ENCODE peak calls at places on chromosomes 1 and 21, in nine cellular contexts. One of them, this sample, is unnamed.

GRCh38 chr1:35923841-35924240 is 7.1 kb upstream of the AGO3 start:
- DNase-seq in T-helper 1 cell: no peak
- DNase-seq in AG04449: no peak
- DNase-seq in stimulated activated CD8-positive, alpha-beta memory T cell treated with anti-CD3 and anti-CD28 coated beads, Interleukin-2, amount 100 ng/mL, for 1 hour: no peak
- DNase-seq in body of pancreas: no peak
- DNase-seq in activated T-helper 1 cell treated with anti-CD3 and anti-CD28 coated beads, Interleukin-12 subunit alpha, Interleukin-12 subunit beta, Interleukin-2, Interleukin-4 antibody, amounts not matched to agents 30 ng/mL and 10 ng/mL and 1 ng/mL, durations not matched to agents 14 hours and 24 hours and 36 hours: no peak
- DNase-seq in breast epithelium: no peak
- DNase-seq in CD4-positive, CD25-positive, alpha-beta regulatory T cell: no peak
- DNase-seq in neural crest cell: no peak
- DNase-seq in this sample: no peak

GRCh38 chr21:37220433-37220980 is 46.6 kb downstream of the VPS26C start:
- DNase-seq in T-helper 1 cell: no peak
- DNase-seq in AG04449: no peak
- DNase-seq in stimulated activated CD8-positive, alpha-beta memory T cell treated with anti-CD3 and anti-CD28 coated beads, Interleukin-2, amount 100 ng/mL, for 1 hour: no peak
- DNase-seq in body of pancreas: peak
- DNase-seq in activated T-helper 1 cell treated with anti-CD3 and anti-CD28 coated beads, Interleukin-12 subunit alpha, Interleukin-12 subunit beta, Interleukin-2, Interleukin-4 antibody, amounts not matched to agents 30 ng/mL and 10 ng/mL and 1 ng/mL, durations not matched to agents 14 hours and 24 hours and 36 hours: peak
- DNase-seq in breast epithelium: no peak
- DNase-seq in CD4-positive, CD25-positive, alpha-beta regulatory T cell: peak
- DNase-seq in neural crest cell: no peak
- DNase-seq in this sample: no peak

GRCh38 chr1:206048582-206048981 is 4.4 kb upstream of the RHEX start:
- DNase-seq in T-helper 1 cell: no peak
- DNase-seq in AG04449: no peak
- DNase-seq in stimulated activated CD8-positive, alpha-beta memory T cell treated with anti-CD3 and anti-CD28 coated beads, Interleukin-2, amount 100 ng/mL, for 1 hour: no peak
- DNase-seq in body of pancreas: peak
- DNase-seq in activated T-helper 1 cell treated with anti-CD3 and anti-CD28 coated beads, Interleukin-12 subunit alpha, Interleukin-12 subunit beta, Interleukin-2, Interleukin-4 antibody, amounts not matched to agents 30 ng/mL and 10 ng/mL and 1 ng/mL, durations not matched to agents 14 hours and 24 hours and 36 hours: no peak
- DNase-seq in breast epithelium: no peak
- DNase-seq in CD4-positive, CD25-positive, alpha-beta regulatory T cell: no peak
- DNase-seq in neural crest cell: no peak
- DNase-seq in this sample: no peak

GRCh38 chr1:31980835-31981782 is 32.6 kb upstream of the KHDRBS1 start:
- DNase-seq in T-helper 1 cell: no peak
- DNase-seq in AG04449: no peak
- DNase-seq in stimulated activated CD8-positive, alpha-beta memory T cell treated with anti-CD3 and anti-CD28 coated beads, Interleukin-2, amount 100 ng/mL, for 1 hour: no peak
- DNase-seq in body of pancreas: no peak
- DNase-seq in activated T-helper 1 cell treated with anti-CD3 and anti-CD28 coated beads, Interleukin-12 subunit alpha, Interleukin-12 subunit beta, Interleukin-2, Interleukin-4 antibody, amounts not matched to agents 30 ng/mL and 10 ng/mL and 1 ng/mL, durations not matched to agents 14 hours and 24 hours and 36 hours: no peak
- DNase-seq in breast epithelium: no peak
- DNase-seq in CD4-positive, CD25-positive, alpha-beta regulatory T cell: no peak
- DNase-seq in neural crest cell: no peak
- DNase-seq in this sample: no peak

GRCh38 chr1:155472491-155472890 is 90.1 kb downstream of the ASH1L start:
- DNase-seq in T-helper 1 cell: no peak
- DNase-seq in AG04449: no peak
- DNase-seq in stimulated activated CD8-positive, alpha-beta memory T cell treated with anti-CD3 and anti-CD28 coated beads, Interleukin-2, amount 100 ng/mL, for 1 hour: no peak
- DNase-seq in body of pancreas: no peak
- DNase-seq in activated T-helper 1 cell treated with anti-CD3 and anti-CD28 coated beads, Interleukin-12 subunit alpha, Interleukin-12 subunit beta, Interleukin-2, Interleukin-4 antibody, amounts not matched to agents 30 ng/mL and 10 ng/mL and 1 ng/mL, durations not matched to agents 14 hours and 24 hours and 36 hours: no peak
- DNase-seq in breast epithelium: no peak
- DNase-seq in CD4-positive, CD25-positive, alpha-beta regulatory T cell: no peak
- DNase-seq in neural crest cell: no peak
- DNase-seq in this sample: no peak

GRCh38 chr1:94736073-94736472 is 84.1 kb upstream of the SLC44A3 start:
- DNase-seq in T-helper 1 cell: no peak
- DNase-seq in AG04449: no peak
- DNase-seq in stimulated activated CD8-positive, alpha-beta memory T cell treated with anti-CD3 and anti-CD28 coated beads, Interleukin-2, amount 100 ng/mL, for 1 hour: no peak
- DNase-seq in body of pancreas: no peak
- DNase-seq in activated T-helper 1 cell treated with anti-CD3 and anti-CD28 coated beads, Interleukin-12 subunit alpha, Interleukin-12 subunit beta, Interleukin-2, Interleukin-4 antibody, amounts not matched to agents 30 ng/mL and 10 ng/mL and 1 ng/mL, durations not matched to agents 14 hours and 24 hours and 36 hours: no peak
- DNase-seq in breast epithelium: no peak
- DNase-seq in CD4-positive, CD25-positive, alpha-beta regulatory T cell: no peak
- DNase-seq in neural crest cell: no peak
- DNase-seq in this sample: no peak

GRCh38 chr1:103110701-103111100 is 2.4 kb upstream of the COL11A1 start:
- DNase-seq in T-helper 1 cell: no peak
- DNase-seq in AG04449: no peak
- DNase-seq in stimulated activated CD8-positive, alpha-beta memory T cell treated with anti-CD3 and anti-CD28 coated beads, Interleukin-2, amount 100 ng/mL, for 1 hour: no peak
- DNase-seq in body of pancreas: no peak
- DNase-seq in activated T-helper 1 cell treated with anti-CD3 and anti-CD28 coated beads, Interleukin-12 subunit alpha, Interleukin-12 subunit beta, Interleukin-2, Interleukin-4 antibody, amounts not matched to agents 30 ng/mL and 10 ng/mL and 1 ng/mL, durations not matched to agents 14 hours and 24 hours and 36 hours: no peak
- DNase-seq in breast epithelium: no peak
- DNase-seq in CD4-positive, CD25-positive, alpha-beta regulatory T cell: no peak
- DNase-seq in neural crest cell: no peak
- DNase-seq in this sample: no peak

GRCh38 chr1:109801791-109802135 is 38.0 kb upstream of the EPS8L3 start:
- DNase-seq in T-helper 1 cell: no peak
- DNase-seq in AG04449: no peak
- DNase-seq in stimulated activated CD8-positive, alpha-beta memory T cell treated with anti-CD3 and anti-CD28 coated beads, Interleukin-2, amount 100 ng/mL, for 1 hour: no peak
- DNase-seq in body of pancreas: no peak
- DNase-seq in activated T-helper 1 cell treated with anti-CD3 and anti-CD28 coated beads, Interleukin-12 subunit alpha, Interleukin-12 subunit beta, Interleukin-2, Interleukin-4 antibody, amounts not matched to agents 30 ng/mL and 10 ng/mL and 1 ng/mL, durations not matched to agents 14 hours and 24 hours and 36 hours: no peak
- DNase-seq in breast epithelium: peak
- DNase-seq in CD4-positive, CD25-positive, alpha-beta regulatory T cell: no peak
- DNase-seq in neural crest cell: no peak
- DNase-seq in this sample: no peak

GRCh38 chr1:68320349-68320748 is 88.0 kb upstream of the WLS start:
- DNase-seq in T-helper 1 cell: no peak
- DNase-seq in AG04449: no peak
- DNase-seq in stimulated activated CD8-positive, alpha-beta memory T cell treated with anti-CD3 and anti-CD28 coated beads, Interleukin-2, amount 100 ng/mL, for 1 hour: no peak
- DNase-seq in body of pancreas: no peak
- DNase-seq in activated T-helper 1 cell treated with anti-CD3 and anti-CD28 coated beads, Interleukin-12 subunit alpha, Interleukin-12 subunit beta, Interleukin-2, Interleukin-4 antibody, amounts not matched to agents 30 ng/mL and 10 ng/mL and 1 ng/mL, durations not matched to agents 14 hours and 24 hours and 36 hours: no peak
- DNase-seq in breast epithelium: no peak
- DNase-seq in CD4-positive, CD25-positive, alpha-beta regulatory T cell: no peak
- DNase-seq in neural crest cell: no peak
- DNase-seq in this sample: no peak

GRCh38 chr1:235943581-235944114 is 76.9 kb upstream of the LYST start:
- DNase-seq in T-helper 1 cell: no peak
- DNase-seq in AG04449: peak
- DNase-seq in stimulated activated CD8-positive, alpha-beta memory T cell treated with anti-CD3 and anti-CD28 coated beads, Interleukin-2, amount 100 ng/mL, for 1 hour: no peak
- DNase-seq in body of pancreas: no peak
- DNase-seq in activated T-helper 1 cell treated with anti-CD3 and anti-CD28 coated beads, Interleukin-12 subunit alpha, Interleukin-12 subunit beta, Interleukin-2, Interleukin-4 antibody, amounts not matched to agents 30 ng/mL and 10 ng/mL and 1 ng/mL, durations not matched to agents 14 hours and 24 hours and 36 hours: no peak
- DNase-seq in breast epithelium: no peak
- DNase-seq in CD4-positive, CD25-positive, alpha-beta regulatory T cell: no peak
- DNase-seq in neural crest cell: no peak
- DNase-seq in this sample: no peak

GRCh38 chr1:156895408-156895874 is 1.9 kb downstream of the PEAR1 start:
- DNase-seq in T-helper 1 cell: no peak
- DNase-seq in AG04449: no peak
- DNase-seq in stimulated activated CD8-positive, alpha-beta memory T cell treated with anti-CD3 and anti-CD28 coated beads, Interleukin-2, amount 100 ng/mL, for 1 hour: no peak
- DNase-seq in body of pancreas: no peak
- DNase-seq in activated T-helper 1 cell treated with anti-CD3 and anti-CD28 coated beads, Interleukin-12 subunit alpha, Interleukin-12 subunit beta, Interleukin-2, Interleukin-4 antibody, amounts not matched to agents 30 ng/mL and 10 ng/mL and 1 ng/mL, durations not matched to agents 14 hours and 24 hours and 36 hours: no peak
- DNase-seq in breast epithelium: no peak
- DNase-seq in CD4-positive, CD25-positive, alpha-beta regulatory T cell: no peak
- DNase-seq in neural crest cell: no peak
- DNase-seq in this sample: no peak

GRCh38 chr1:168263130-168263529 is 17.5 kb upstream of the TBX19 start:
- DNase-seq in T-helper 1 cell: no peak
- DNase-seq in AG04449: no peak
- DNase-seq in stimulated activated CD8-positive, alpha-beta memory T cell treated with anti-CD3 and anti-CD28 coated beads, Interleukin-2, amount 100 ng/mL, for 1 hour: no peak
- DNase-seq in body of pancreas: no peak
- DNase-seq in activated T-helper 1 cell treated with anti-CD3 and anti-CD28 coated beads, Interleukin-12 subunit alpha, Interleukin-12 subunit beta, Interleukin-2, Interleukin-4 antibody, amounts not matched to agents 30 ng/mL and 10 ng/mL and 1 ng/mL, durations not matched to agents 14 hours and 24 hours and 36 hours: no peak
- DNase-seq in breast epithelium: no peak
- DNase-seq in CD4-positive, CD25-positive, alpha-beta regulatory T cell: no peak
- DNase-seq in neural crest cell: no peak
- DNase-seq in this sample: no peak

GRCh38 chr1:222009105-222009730 is 267.3 kb upstream of the DUSP10 start:
- DNase-seq in T-helper 1 cell: no peak
- DNase-seq in AG04449: no peak
- DNase-seq in stimulated activated CD8-positive, alpha-beta memory T cell treated with anti-CD3 and anti-CD28 coated beads, Interleukin-2, amount 100 ng/mL, for 1 hour: no peak
- DNase-seq in body of pancreas: peak
- DNase-seq in activated T-helper 1 cell treated with anti-CD3 and anti-CD28 coated beads, Interleukin-12 subunit alpha, Interleukin-12 subunit beta, Interleukin-2, Interleukin-4 antibody, amounts not matched to agents 30 ng/mL and 10 ng/mL and 1 ng/mL, durations not matched to agents 14 hours and 24 hours and 36 hours: peak
- DNase-seq in breast epithelium: no peak
- DNase-seq in CD4-positive, CD25-positive, alpha-beta regulatory T cell: peak
- DNase-seq in neural crest cell: no peak
- DNase-seq in this sample: no peak

GRCh38 chr1:58165073-58165472 is 381.5 kb downstream of the OMA1 start:
- DNase-seq in T-helper 1 cell: no peak
- DNase-seq in AG04449: no peak
- DNase-seq in stimulated activated CD8-positive, alpha-beta memory T cell treated with anti-CD3 and anti-CD28 coated beads, Interleukin-2, amount 100 ng/mL, for 1 hour: no peak
- DNase-seq in body of pancreas: no peak
- DNase-seq in activated T-helper 1 cell treated with anti-CD3 and anti-CD28 coated beads, Interleukin-12 subunit alpha, Interleukin-12 subunit beta, Interleukin-2, Interleukin-4 antibody, amounts not matched to agents 30 ng/mL and 10 ng/mL and 1 ng/mL, durations not matched to agents 14 hours and 24 hours and 36 hours: no peak
- DNase-seq in breast epithelium: no peak
- DNase-seq in CD4-positive, CD25-positive, alpha-beta regulatory T cell: no peak
- DNase-seq in neural crest cell: no peak
- DNase-seq in this sample: no peak

GRCh38 chr1:117598489-117598888 is 7.4 kb upstream of the TENT5C start:
- DNase-seq in T-helper 1 cell: no peak
- DNase-seq in AG04449: no peak
- DNase-seq in stimulated activated CD8-positive, alpha-beta memory T cell treated with anti-CD3 and anti-CD28 coated beads, Interleukin-2, amount 100 ng/mL, for 1 hour: no peak
- DNase-seq in body of pancreas: no peak
- DNase-seq in activated T-helper 1 cell treated with anti-CD3 and anti-CD28 coated beads, Interleukin-12 subunit alpha, Interleukin-12 subunit beta, Interleukin-2, Interleukin-4 antibody, amounts not matched to agents 30 ng/mL and 10 ng/mL and 1 ng/mL, durations not matched to agents 14 hours and 24 hours and 36 hours: no peak
- DNase-seq in breast epithelium: no peak
- DNase-seq in CD4-positive, CD25-positive, alpha-beta regulatory T cell: no peak
- DNase-seq in neural crest cell: no peak
- DNase-seq in this sample: no peak

GRCh38 chr1:236020359-236021000 is 44.4 kb downstream of the NID1 start:
- DNase-seq in T-helper 1 cell: no peak
- DNase-seq in AG04449: no peak
- DNase-seq in stimulated activated CD8-positive, alpha-beta memory T cell treated with anti-CD3 and anti-CD28 coated beads, Interleukin-2, amount 100 ng/mL, for 1 hour: no peak
- DNase-seq in body of pancreas: no peak
- DNase-seq in activated T-helper 1 cell treated with anti-CD3 and anti-CD28 coated beads, Interleukin-12 subunit alpha, Interleukin-12 subunit beta, Interleukin-2, Interleukin-4 antibody, amounts not matched to agents 30 ng/mL and 10 ng/mL and 1 ng/mL, durations not matched to agents 14 hours and 24 hours and 36 hours: no peak
- DNase-seq in breast epithelium: no peak
- DNase-seq in CD4-positive, CD25-positive, alpha-beta regulatory T cell: no peak
- DNase-seq in neural crest cell: no peak
- DNase-seq in this sample: no peak

GRCh38 chr1:59100975-59101374 is 195.9 kb upstream of the FGGY start:
- DNase-seq in T-helper 1 cell: no peak
- DNase-seq in AG04449: peak
- DNase-seq in stimulated activated CD8-positive, alpha-beta memory T cell treated with anti-CD3 and anti-CD28 coated beads, Interleukin-2, amount 100 ng/mL, for 1 hour: no peak
- DNase-seq in body of pancreas: no peak
- DNase-seq in activated T-helper 1 cell treated with anti-CD3 and anti-CD28 coated beads, Interleukin-12 subunit alpha, Interleukin-12 subunit beta, Interleukin-2, Interleukin-4 antibody, amounts not matched to agents 30 ng/mL and 10 ng/mL and 1 ng/mL, durations not matched to agents 14 hours and 24 hours and 36 hours: no peak
- DNase-seq in breast epithelium: no peak
- DNase-seq in CD4-positive, CD25-positive, alpha-beta regulatory T cell: no peak
- DNase-seq in neural crest cell: no peak
- DNase-seq in this sample: no peak

GRCh38 chr1:2630498-2631135 is 2.2 kb downstream of the MMEL1 start:
- DNase-seq in T-helper 1 cell: no peak
- DNase-seq in AG04449: no peak
- DNase-seq in stimulated activated CD8-positive, alpha-beta memory T cell treated with anti-CD3 and anti-CD28 coated beads, Interleukin-2, amount 100 ng/mL, for 1 hour: no peak
- DNase-seq in body of pancreas: no peak
- DNase-seq in activated T-helper 1 cell treated with anti-CD3 and anti-CD28 coated beads, Interleukin-12 subunit alpha, Interleukin-12 subunit beta, Interleukin-2, Interleukin-4 antibody, amounts not matched to agents 30 ng/mL and 10 ng/mL and 1 ng/mL, durations not matched to agents 14 hours and 24 hours and 36 hours: no peak
- DNase-seq in breast epithelium: no peak
- DNase-seq in CD4-positive, CD25-positive, alpha-beta regulatory T cell: no peak
- DNase-seq in neural crest cell: no peak
- DNase-seq in this sample: no peak

GRCh38 chr1:64320470-64320869 is 117.0 kb downstream of the UBE2U start:
- DNase-seq in T-helper 1 cell: no peak
- DNase-seq in AG04449: no peak
- DNase-seq in stimulated activated CD8-positive, alpha-beta memory T cell treated with anti-CD3 and anti-CD28 coated beads, Interleukin-2, amount 100 ng/mL, for 1 hour: no peak
- DNase-seq in body of pancreas: no peak
- DNase-seq in activated T-helper 1 cell treated with anti-CD3 and anti-CD28 coated beads, Interleukin-12 subunit alpha, Interleukin-12 subunit beta, Interleukin-2, Interleukin-4 antibody, amounts not matched to agents 30 ng/mL and 10 ng/mL and 1 ng/mL, durations not matched to agents 14 hours and 24 hours and 36 hours: no peak
- DNase-seq in breast epithelium: no peak
- DNase-seq in CD4-positive, CD25-positive, alpha-beta regulatory T cell: no peak
- DNase-seq in neural crest cell: no peak
- DNase-seq in this sample: no peak

GRCh38 chr1:198269352-198269940 is 112.6 kb downstream of the NEK7 start:
- DNase-seq in T-helper 1 cell: no peak
- DNase-seq in AG04449: no peak
- DNase-seq in stimulated activated CD8-positive, alpha-beta memory T cell treated with anti-CD3 and anti-CD28 coated beads, Interleukin-2, amount 100 ng/mL, for 1 hour: no peak
- DNase-seq in body of pancreas: no peak
- DNase-seq in activated T-helper 1 cell treated with anti-CD3 and anti-CD28 coated beads, Interleukin-12 subunit alpha, Interleukin-12 subunit beta, Interleukin-2, Interleukin-4 antibody, amounts not matched to agents 30 ng/mL and 10 ng/mL and 1 ng/mL, durations not matched to agents 14 hours and 24 hours and 36 hours: no peak
- DNase-seq in breast epithelium: no peak
- DNase-seq in CD4-positive, CD25-positive, alpha-beta regulatory T cell: no peak
- DNase-seq in neural crest cell: no peak
- DNase-seq in this sample: no peak

GRCh38 chr1:109718495-109718894 is 6.4 kb downstream of the GSTM5 start:
- DNase-seq in T-helper 1 cell: no peak
- DNase-seq in AG04449: no peak
- DNase-seq in stimulated activated CD8-positive, alpha-beta memory T cell treated with anti-CD3 and anti-CD28 coated beads, Interleukin-2, amount 100 ng/mL, for 1 hour: no peak
- DNase-seq in body of pancreas: no peak
- DNase-seq in activated T-helper 1 cell treated with anti-CD3 and anti-CD28 coated beads, Interleukin-12 subunit alpha, Interleukin-12 subunit beta, Interleukin-2, Interleukin-4 antibody, amounts not matched to agents 30 ng/mL and 10 ng/mL and 1 ng/mL, durations not matched to agents 14 hours and 24 hours and 36 hours: no peak
- DNase-seq in breast epithelium: no peak
- DNase-seq in CD4-positive, CD25-positive, alpha-beta regulatory T cell: no peak
- DNase-seq in neural crest cell: no peak
- DNase-seq in this sample: no peak

GRCh38 chr1:47769983-47770382 is 227.2 kb downstream of the TRABD2B start:
- DNase-seq in T-helper 1 cell: no peak
- DNase-seq in AG04449: no peak
- DNase-seq in stimulated activated CD8-positive, alpha-beta memory T cell treated with anti-CD3 and anti-CD28 coated beads, Interleukin-2, amount 100 ng/mL, for 1 hour: no peak
- DNase-seq in body of pancreas: no peak
- DNase-seq in activated T-helper 1 cell treated with anti-CD3 and anti-CD28 coated beads, Interleukin-12 subunit alpha, Interleukin-12 subunit beta, Interleukin-2, Interleukin-4 antibody, amounts not matched to agents 30 ng/mL and 10 ng/mL and 1 ng/mL, durations not matched to agents 14 hours and 24 hours and 36 hours: no peak
- DNase-seq in breast epithelium: no peak
- DNase-seq in CD4-positive, CD25-positive, alpha-beta regulatory T cell: no peak
- DNase-seq in neural crest cell: no peak
- DNase-seq in this sample: peak